ENCODE peak calls at places on chromosomes 7 and 10, in eight cellular contexts. E is tibial artery, R is ovary, D is sigmoid colon, M is endodermal cell, A is Karpas-422, Z is neuronal stem cell, P is astrocyte. O is an unnamed sample. For H3K4me1 and H3K9me3, the result is how much of the 10 kb centered on the place peaks cover.

GRCh38 chr7:14836571-14837189 is 65.9 kb downstream of the DGKB start:
- DNase-seq in D (peak), P (peak), R (no peak), Z (peak), M (peak), A (no peak), E (no peak), O (no peak)

GRCh38 chr7:18461785-18462467 is 33.6 kb upstream of the HDAC9 start:
- DNase-seq in Z (no peak), R (no peak), D (no peak), M (no peak), P (no peak), A (no peak), E (no peak), O (no peak)

GRCh38 chr7:4138866-4139265 is 543.2 kb upstream of the FOXK1 start:
- DNase-seq in E (peak), M (no peak), A (no peak), P (no peak), D (peak), Z (no peak), R (no peak), O (no peak)

GRCh38 chr10:122089343-122090015 is 100.5 kb downstream of the TACC2 start:
- DNase-seq in E (no peak), P (no peak), Z (no peak), D (no peak), A (peak), M (no peak), R (no peak), O (peak)

GRCh38 chr7:42314696-42315095 is 77.7 kb upstream of the GLI3 start:
- DNase-seq in D (no peak), M (no peak), Z (no peak), R (no peak), E (no peak), A (no peak), P (peak), O (no peak)

GRCh38 chr7:17274551-17275245 is 23.8 kb upstream of the AHR start:
- DNase-seq in Z (no peak), M (no peak), A (no peak), D (no peak), R (no peak), E (no peak), P (peak), O (no peak)

GRCh38 chr10:86693721-86694369 is 25.5 kb downstream of the LDB3 start:
- DNase-seq in E (no peak), A (peak), D (no peak), Z (no peak), M (peak), R (peak), P (peak), O (no peak)

GRCh38 chr7:25389489-25390106 is 161.3 kb upstream of the NPVF start:
- DNase-seq in D (no peak), E (no peak), A (peak), P (peak), Z (peak), R (no peak), M (no peak), O (no peak)

GRCh38 chr7:106466867-106467266 is 182.1 kb upstream of the NAMPT start:
- DNase-seq in D (no peak), Z (no peak), E (no peak), R (no peak), M (no peak), A (no peak), P (no peak), O (no peak)

GRCh38 chr10:79400567-79401004 is 44.8 kb downstream of the ZCCHC24 start:
- DNase-seq in A (peak), D (no peak), E (no peak), P (no peak), M (peak), Z (no peak), R (peak), O (no peak)

GRCh38 chr10:98414578-98414931 is 427 bp downstream of the PYROXD2 start:
- DNase-seq in E (no peak), R (no peak), P (no peak), Z (no peak), M (no peak), A (no peak), D (no peak), O (no peak)

GRCh38 chr7:11206131-11206921 is 232.7 kb downstream of the PHF14 start:
- DNase-seq in E (no peak), R (no peak), A (no peak), Z (no peak), P (no peak), D (no peak), M (no peak), O (no peak)

GRCh38 chr10:110398419-110399162 is 93.9 kb upstream of the SMNDC1 start:
- DNase-seq in Z (no peak), R (no peak), M (peak), A (no peak), E (peak), P (peak), D (no peak), O (peak)

GRCh38 chr7:113086431-113086888 is at the start of gene GPR85:
- DNase-seq in M (peak), R (peak), D (peak), Z (peak), P (peak), E (no peak), A (no peak), O (peak)

GRCh38 chr10:122348512-122348911 is 26.0 kb upstream of the PLEKHA1 start:
- DNase-seq in M (no peak), D (no peak), E (no peak), R (no peak), A (peak), P (peak), Z (peak), O (no peak)

GRCh38 chr10:128938488-128938887 is 528.6 kb upstream of the MGMT start:
- DNase-seq in R (no peak), E (no peak), M (no peak), A (no peak), P (no peak), Z (no peak), D (no peak), O (no peak)

GRCh38 chr10:4719040-4719439 is 107.0 kb upstream of the AKR1E2 start:
- DNase-seq in D (no peak), M (no peak), E (no peak), R (no peak), P (peak), Z (no peak), A (no peak), O (no peak)

GRCh38 chr10:22737587-22737986 is 23.2 kb upstream of the PIP4K2A start:
- DNase-seq in M (no peak), E (no peak), D (peak), R (no peak), Z (no peak), A (no peak), P (peak), O (no peak)

GRCh38 chr7:107196834-107197610 is 28.2 kb downstream of the HBP1 start:
- DNase-seq in A (no peak), D (no peak), M (no peak), E (no peak), P (no peak), R (no peak), Z (no peak), O (no peak)

GRCh38 chr10:71740069-71740468 is 20.5 kb upstream of the C10orf105 start:
- DNase-seq in M (no peak), P (peak), E (no peak), A (no peak), Z (no peak), R (no peak), D (no peak), O (no peak)

GRCh38 chr7:76054129-76055120 is 6.5 kb downstream of the MDH2 start:
- DNase-seq in A (no peak), M (peak), R (no peak), E (no peak), Z (no peak), P (peak), D (no peak), O (no peak)

GRCh38 chr7:76057813-76058145 is 9.9 kb downstream of the MDH2 start:
- DNase-seq in Z (no peak), A (no peak), R (no peak), D (no peak), P (no peak), E (no peak), M (no peak), O (no peak)

GRCh38 chr7:76060842-76061241 is 12.9 kb downstream of the MDH2 start:
- DNase-seq in E (no peak), D (no peak), A (no peak), P (no peak), Z (no peak), R (no peak), M (no peak), O (no peak)

GRCh38 chr7:76056241-76056640 is 8.3 kb downstream of the MDH2 start:
- DNase-seq in P (no peak), R (no peak), A (no peak), D (no peak), Z (no peak), E (no peak), M (no peak), O (no peak)

GRCh38 chr7:76057103-76057812 is 9.4 kb downstream of the MDH2 start:
- DNase-seq in Z (no peak), M (no peak), D (no peak), P (no peak), E (no peak), A (no peak), R (no peak), O (no peak)
- H3K4me1 ChIP-seq in Z (under half), M (under half), D (under half), P (under half), E (under half), A (under half), R (under half), O (under half)

GRCh38 chr7:157821959-157822687 is 485.3 kb downstream of the DNAJB6 start:
- DNase-seq in A (no peak), R (no peak), M (no peak), D (no peak), E (no peak), P (no peak), Z (no peak), O (no peak)
- H3K9me3 ChIP-seq in A (under half), R (under half), M (half or more), D (under half), E (under half), P (under half), Z (under half), O (under half)

GRCh38 chr7:5231116-5231515 is 41.1 kb downstream of the WIPI2 start:
- DNase-seq in A (no peak), E (no peak), P (no peak), R (peak), M (no peak), D (no peak), Z (no peak), O (no peak)
- H3K4me1 ChIP-seq in A (under half), E (under half), P (under half), R (under half), M (under half), D (under half), Z (under half), O (under half)

DNA sequence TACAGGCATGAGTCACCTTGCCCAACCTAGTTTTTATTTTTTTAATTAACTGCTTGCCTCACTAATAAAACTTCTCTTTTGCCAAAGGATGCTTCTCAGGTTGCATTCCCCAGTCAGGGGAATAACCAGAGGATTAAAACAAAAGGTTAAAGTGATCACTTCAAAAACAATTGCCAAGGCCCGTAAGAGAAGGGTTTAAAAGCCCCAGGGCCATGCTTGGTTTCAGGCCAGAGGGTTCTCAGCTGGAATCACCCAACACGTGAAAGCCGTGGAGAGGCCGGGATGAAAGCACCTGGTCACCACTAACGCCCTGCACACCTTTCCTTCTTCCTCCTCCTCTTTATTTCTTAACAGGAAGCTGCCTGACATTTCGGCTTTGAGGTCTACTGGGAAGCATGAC is 587.5 kb downstream of the PTPRN2 start:
- DNase-seq in M (no peak), P (no peak), E (no peak), Z (no peak), D (no peak), R (no peak), A (no peak), O (no peak)
- H3K9me3 ChIP-seq in M (under half), P (under half), E (under half), Z (under half), D (under half), R (under half), A (under half), O (under half)

GRCh38 chr7:101860316-101861222 is 43.1 kb downstream of the CUX1 start:
- DNase-seq in E (no peak), P (no peak), D (peak), Z (no peak), R (no peak), A (peak), M (no peak), O (no peak)
- H3K4me1 ChIP-seq in E (under half), P (under half), D (half or more), Z (under half), R (under half), A (half or more), M (under half), O (under half)

DNA sequence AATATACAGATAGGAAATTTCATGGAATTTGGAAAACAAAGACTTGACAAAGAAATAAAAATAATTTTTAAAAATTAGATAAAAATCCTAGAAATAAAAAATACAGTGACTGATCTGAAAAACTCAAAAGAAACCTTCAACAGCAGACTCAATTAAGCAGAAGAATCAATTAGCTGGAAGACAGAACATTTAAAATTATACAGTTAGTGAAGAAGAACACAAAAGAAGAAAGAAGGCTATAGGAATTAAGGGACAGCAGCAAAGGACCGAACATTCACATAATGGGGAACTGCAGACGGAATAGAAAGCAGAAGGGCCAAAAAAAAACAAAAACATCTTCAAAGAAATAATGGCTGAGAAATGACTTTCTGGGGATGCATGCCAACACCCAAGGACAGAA is 314.5 kb downstream of the CRPPA start:
- DNase-seq in D (no peak), M (no peak), E (no peak), A (peak), R (no peak), Z (no peak), P (no peak), O (no peak)
- H3K9me3 ChIP-seq in D (under half), M (half or more), E (under half), A (under half), R (under half), Z (under half), P (under half), O (under half)

DNA sequence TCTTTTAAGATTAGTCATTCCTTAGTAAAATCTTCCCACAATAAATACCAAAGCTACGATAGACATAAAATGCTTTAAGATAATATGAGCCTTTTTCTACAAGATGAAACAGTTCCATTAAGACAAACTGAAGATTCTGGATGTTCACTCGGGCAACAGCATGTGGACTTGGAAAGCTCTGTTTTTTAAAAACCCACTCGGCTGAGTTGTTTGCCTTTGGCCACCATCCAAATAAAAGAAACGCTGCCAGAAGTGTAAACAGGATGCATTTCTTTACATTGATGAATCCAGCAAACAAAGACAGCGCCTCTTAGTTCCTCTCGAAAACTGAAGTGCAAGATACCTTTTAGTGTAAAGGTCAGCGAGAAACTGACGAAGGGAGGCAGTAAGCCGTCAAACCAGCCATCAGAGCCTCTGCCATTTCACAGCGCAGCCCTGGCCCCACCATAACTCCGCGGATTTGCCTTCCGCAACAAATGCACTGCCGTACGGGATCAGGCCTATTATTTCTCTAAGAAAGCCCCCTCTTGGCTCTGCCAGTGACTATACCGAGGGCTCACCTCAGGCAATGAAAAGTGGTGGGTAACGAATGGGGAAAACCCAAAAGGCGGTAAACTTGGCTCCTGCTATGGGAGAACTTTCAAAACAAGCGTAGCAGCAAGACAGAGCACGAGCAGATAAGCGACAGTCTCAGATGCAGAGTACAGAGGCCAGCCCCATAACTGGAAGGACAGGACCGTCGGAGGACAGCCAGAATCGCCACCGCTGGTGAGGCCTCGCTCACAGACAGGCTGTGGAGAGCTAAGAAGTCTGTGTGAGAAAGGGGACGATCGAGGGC is 41.4 kb downstream of the GNA12 start:
- DNase-seq in Z (no peak), P (peak), E (no peak), D (peak), R (peak), M (no peak), A (no peak), O (no peak)
- H3K4me1 ChIP-seq in Z (under half), P (under half), E (under half), D (under half), R (under half), M (under half), A (under half), O (under half)

DNA sequence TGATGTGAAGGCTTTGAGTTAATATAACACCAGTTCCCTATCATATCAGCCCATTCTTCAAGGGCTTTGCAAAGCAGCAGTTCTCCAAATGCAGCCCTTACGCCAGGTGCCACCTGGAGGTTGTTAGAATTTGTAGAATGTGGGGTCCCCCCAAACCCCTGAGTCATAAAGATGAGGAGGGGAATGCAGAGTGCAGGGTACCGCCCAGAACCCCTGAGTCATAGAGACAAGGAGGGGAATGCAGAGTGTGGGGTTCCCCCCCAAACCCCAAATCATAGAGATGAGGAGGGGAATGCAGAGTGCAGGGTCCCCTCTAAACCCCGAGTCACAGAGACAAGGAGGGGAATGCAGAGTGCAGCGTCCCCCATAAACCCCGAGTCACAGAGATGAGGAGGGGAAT is 605.8 kb downstream of the PTPRN2 start:
- DNase-seq in Z (no peak), P (no peak), R (no peak), A (no peak), E (peak), D (peak), M (peak), O (no peak)
- H3K9me3 ChIP-seq in Z (under half), P (under half), R (under half), A (under half), E (under half), D (under half), M (half or more), O (under half)

DNA sequence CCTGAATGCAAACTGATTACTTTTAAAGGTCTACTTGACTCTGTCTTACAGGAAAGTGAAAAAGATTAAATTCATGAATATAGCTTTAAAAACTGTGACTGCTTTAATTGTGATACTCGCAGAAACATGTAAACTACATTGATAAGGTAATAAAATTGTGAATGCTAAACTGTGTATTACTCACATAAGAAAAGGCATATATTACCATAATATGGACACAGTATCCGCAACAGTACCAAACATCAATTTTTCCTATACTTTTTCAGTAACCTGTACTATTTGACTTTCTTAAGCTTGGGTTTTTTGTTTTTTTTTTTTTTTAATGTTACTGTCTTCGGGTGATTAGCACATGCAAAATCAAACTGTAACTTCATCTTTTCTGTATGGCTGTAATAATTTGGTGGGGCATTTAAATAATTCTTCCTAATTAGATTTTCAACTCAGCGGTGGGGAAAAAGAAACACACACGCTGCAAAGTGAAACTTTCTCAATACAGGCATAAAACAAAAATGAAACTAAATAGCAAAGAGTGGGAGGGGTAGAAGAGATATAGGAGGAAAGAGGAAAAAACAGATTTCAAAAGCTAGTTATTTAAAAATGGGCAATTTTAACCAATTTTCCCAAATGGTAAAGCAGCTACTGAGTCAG is 23.2 kb downstream of the NT5C3A start:
- DNase-seq in A (peak), R (no peak), M (no peak), P (no peak), D (no peak), E (no peak), Z (no peak), O (no peak)
- H3K4me1 ChIP-seq in A (half or more), R (under half), M (under half), P (under half), D (half or more), E (under half), Z (under half), O (under half)

GRCh38 chr7:157474685-157475084 is 137.9 kb downstream of the DNAJB6 start:
- DNase-seq in A (peak), E (no peak), Z (no peak), R (no peak), P (no peak), D (peak), M (peak), O (no peak)

GRCh38 chr7:157475095-157475494 is 138.3 kb downstream of the DNAJB6 start:
- DNase-seq in M (peak), Z (no peak), A (no peak), D (peak), E (no peak), P (no peak), R (no peak), O (peak)

GRCh38 chr7:157472311-157473050 is 135.7 kb downstream of the DNAJB6 start:
- DNase-seq in A (no peak), Z (no peak), P (no peak), M (peak), D (peak), R (no peak), E (no peak), O (peak)

GRCh38 chr7:157471259-157472125 is 134.7 kb downstream of the DNAJB6 start:
- DNase-seq in M (peak), Z (no peak), R (no peak), E (no peak), D (peak), P (no peak), A (no peak), O (peak)

GRCh38 chr7:157473051-157473569 is 136.3 kb downstream of the DNAJB6 start:
- DNase-seq in Z (no peak), A (no peak), P (no peak), D (peak), R (no peak), M (no peak), E (no peak), O (no peak)
- H3K9me3 ChIP-seq in Z (under half), A (under half), P (under half), D (under half), R (under half), M (under half), E (under half), O (under half)

O was measured in ascending aorta.